ENCODE peak calls at places on chromosomes 11 and 22, in five cellular contexts. C, Q, Y, G and L are unnamed samples.

GRCh38 chr22:44840611-44841322 is 88.4 kb downstream of the ARHGAP8 start:
- DNase-seq in Q (no peak), G (no peak), Y (no peak), C (no peak), L (no peak)

GRCh38 chr22:27132896-27133500 is 475.6 kb downstream of the MIAT start:
- DNase-seq in C (no peak), G (no peak), Q (no peak), Y (no peak), L (no peak)

GRCh38 chr22:49570032-49570848 is 257.4 kb downstream of the BRD1 start:
- DNase-seq in G (no peak), Y (no peak), C (no peak), Q (no peak), L (no peak)

GRCh38 chr11:120807414-120808150 is 216.3 kb upstream of the TBCEL start:
- DNase-seq in Q (no peak), C (no peak), G (peak), Y (peak), L (no peak)

GRCh38 chr11:76140912-76141574 is 65.3 kb downstream of the WNT11 start:
- DNase-seq in C (no peak), Q (no peak), Y (no peak), G (no peak), L (no peak)

GRCh38 chr22:49372530-49373288 is 455.0 kb downstream of the BRD1 start:
- DNase-seq in Q (peak), G (peak), C (no peak), Y (no peak), L (no peak)

GRCh38 chr22:28053871-28054621 is 135.0 kb upstream of the PITPNB start:
- DNase-seq in G (no peak), Q (no peak), C (no peak), Y (peak), L (no peak)

GRCh38 chr11:2561283-2562180 is 116.7 kb downstream of the KCNQ1 start:
- DNase-seq in Q (no peak), Y (no peak), G (no peak), C (no peak), L (no peak)

GRCh38 chr11:46381836-46382643 is 571 bp downstream of the MDK start:
- DNase-seq in C (no peak), Q (peak), Y (no peak), G (no peak), L (peak)

DNA sequence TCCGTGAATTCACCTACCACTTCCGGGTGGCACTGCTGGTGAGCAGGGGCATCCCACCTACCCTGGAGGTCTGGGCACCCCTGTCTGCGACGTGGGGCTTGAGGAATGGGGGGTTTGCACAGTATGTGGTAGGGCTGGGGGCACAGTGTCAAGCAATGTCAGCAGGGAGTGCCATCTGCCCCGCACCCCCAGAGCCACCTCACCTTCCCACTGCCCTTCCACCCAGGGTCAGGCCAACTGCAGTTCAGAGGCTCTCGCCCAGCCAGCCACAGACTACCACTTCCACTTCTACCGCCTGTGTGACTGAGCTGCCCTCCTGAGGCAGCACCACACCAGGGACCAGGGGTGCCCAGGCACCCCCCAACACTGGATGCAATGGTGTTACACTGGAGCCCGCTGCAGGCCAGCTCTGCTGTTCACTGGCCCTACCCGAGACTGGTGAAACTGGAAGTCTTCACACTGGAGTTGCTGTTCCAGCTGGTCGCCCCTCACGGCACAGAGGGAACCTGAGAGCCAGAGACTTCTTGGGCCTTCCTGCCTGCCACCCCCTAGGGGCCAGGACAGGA is 6.5 kb downstream of the TMEM258 start:
- DNase-seq in Q (no peak), G (no peak), C (no peak), Y (no peak), L (no peak)
- TF ChIP-seq CTCF in Q (no peak), G (no peak), C (no peak), Y (no peak), L (no peak)

GRCh38 chr22:47783433-47784366 is 1021.2 kb downstream of the TBC1D22A start:
- DNase-seq in G (no peak), Y (no peak), C (no peak), Q (no peak), L (no peak)
- TF ChIP-seq CTCF in G (no peak), Y (no peak), C (no peak), Q (no peak), L (no peak)

DNA sequence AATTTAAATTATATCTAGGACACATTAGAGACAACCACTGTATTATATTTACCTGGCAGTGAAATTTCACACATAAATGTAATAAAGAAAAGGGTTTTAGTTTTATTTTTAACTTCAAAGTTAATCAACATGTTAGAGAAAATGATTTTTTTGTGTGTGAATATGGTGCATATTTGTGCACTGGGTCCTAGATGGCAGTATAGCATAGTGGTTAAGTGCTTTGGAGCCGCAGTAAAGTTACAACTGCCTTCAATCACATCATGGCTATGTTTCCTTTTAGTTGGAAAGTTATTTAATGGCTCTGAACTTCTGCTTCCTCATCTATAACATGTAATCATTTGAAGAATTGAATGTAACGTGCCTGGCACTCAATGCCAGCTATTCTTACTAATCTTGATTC is 108.9 kb upstream of the DDI1 start:
- DNase-seq in C (no peak), Y (peak), G (peak), Q (no peak), L (no peak)
- TF ChIP-seq CTCF in C (peak), Y (peak), G (peak), Q (no peak), L (peak)

GRCh38 chr11:73306069-73306468 is 2.0 kb upstream of the ARHGEF17 start:
- DNase-seq in Y (no peak), G (no peak), C (no peak), Q (no peak), L (no peak)
- TF ChIP-seq CTCF in Y (peak), G (no peak), C (no peak), Q (no peak), L (no peak)

DNA sequence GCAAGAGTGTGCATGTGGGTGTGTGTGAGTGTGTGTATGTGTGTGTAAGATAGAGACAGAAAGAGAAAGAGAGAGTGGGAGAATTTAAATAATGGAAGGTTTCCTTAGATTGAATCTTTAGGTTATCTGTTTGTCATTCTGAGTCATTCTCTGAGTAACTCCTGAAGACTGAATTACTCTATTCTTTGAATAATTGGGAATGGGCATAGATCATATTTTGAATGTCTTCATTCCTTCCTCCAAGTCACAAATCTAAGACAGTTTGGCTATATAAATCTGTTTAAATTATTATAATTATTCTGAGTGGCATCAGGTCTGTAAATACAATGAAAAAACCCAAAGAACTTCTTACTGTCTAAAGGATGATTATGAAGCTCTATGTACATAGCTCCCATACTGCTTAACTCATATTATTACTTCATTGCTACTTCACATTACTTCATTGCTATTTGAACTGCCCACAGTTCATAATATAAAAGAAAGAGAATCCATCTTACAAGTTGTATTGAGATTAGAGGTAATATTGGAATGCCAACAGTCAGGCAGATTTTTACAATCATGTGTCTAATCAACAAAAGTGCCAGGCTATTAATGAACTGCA is 346.6 kb upstream of the CCDC179 start:
- DNase-seq in G (no peak), Y (peak), Q (no peak), C (no peak), L (no peak)
- TF ChIP-seq CTCF in G (no peak), Y (no peak), Q (no peak), C (no peak), L (no peak)

DNA sequence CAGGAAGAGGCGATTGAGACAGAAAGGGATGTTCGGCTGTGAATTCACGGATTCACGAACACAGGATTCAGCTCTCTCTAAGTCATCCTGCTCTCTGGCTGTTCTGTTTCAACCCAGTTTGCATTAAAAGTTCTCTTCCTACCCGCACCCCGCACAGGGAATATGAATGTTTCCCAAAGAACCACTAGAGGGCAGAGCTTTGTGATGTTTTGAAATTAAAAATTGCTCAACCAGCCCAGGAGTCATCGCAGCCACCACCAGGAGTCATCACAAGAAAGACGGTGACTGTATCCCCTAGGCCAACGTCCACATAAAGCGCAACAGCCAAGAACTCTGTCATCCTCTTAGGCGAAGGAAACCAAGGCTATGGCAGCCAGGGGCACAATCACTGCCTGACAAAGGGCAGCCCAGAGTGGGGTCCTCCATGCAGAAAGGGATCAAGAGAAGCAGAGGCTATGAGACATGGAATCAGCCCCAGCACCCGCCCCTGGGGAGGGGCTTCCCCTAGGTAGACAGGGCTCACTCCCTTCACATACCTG is 122.4 kb downstream of the WT1 start:
- DNase-seq in G (peak), Y (peak), C (no peak), Q (peak), L (peak)
- TF ChIP-seq CTCF in G (peak), Y (peak), C (peak), Q (peak), L (peak)

DNA sequence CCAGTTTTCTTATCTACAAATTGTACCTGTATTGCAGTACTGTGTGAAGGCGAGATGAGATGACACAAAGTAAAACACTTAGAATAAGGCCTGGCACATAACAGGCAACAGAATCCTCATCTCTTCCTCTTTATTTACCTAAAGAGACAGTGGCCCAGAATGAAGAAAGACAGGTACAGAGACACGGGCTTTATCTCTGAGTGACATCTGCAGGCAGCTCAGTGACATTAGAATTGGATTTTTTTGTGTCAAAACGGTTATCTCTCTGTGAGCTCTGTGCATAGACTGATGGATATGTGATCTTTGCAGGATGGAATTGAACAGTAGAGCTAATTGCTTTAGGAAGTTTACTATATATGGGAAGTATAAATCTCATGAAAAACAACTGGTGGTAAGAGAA is 36.2 kb upstream of the TRPC6 start:
- DNase-seq in Y (no peak), G (no peak), Q (no peak), C (no peak), L (no peak)
- TF ChIP-seq CTCF in Y (no peak), G (no peak), Q (no peak), C (no peak), L (no peak)

GRCh38 chr11:68643576-68643975 is 40.8 kb upstream of the GAL start:
- DNase-seq in Y (peak), Q (no peak), G (no peak), C (no peak), L (no peak)
- TF ChIP-seq CTCF in Y (peak), Q (no peak), G (peak), C (no peak), L (no peak)